ENCODE peak calls at places on chromosomes 7 and 10, in ten cellular contexts. Y is pancreas; G is iPS DF 6.9; R is CD8-positive, alpha-beta memory T cell; W is upper lobe of left lung; Q is AG04450; C is lower lobe of right lung; N is BJ; F is uterus; L is GM12865. Z is an unnamed sample.

GRCh38 chr7:96548664-96549063 is 161.0 kb downstream of the SEM1 start:
- DNase-seq in Y (no peak), G (no peak), R (no peak), W (no peak), Q (no peak), C (no peak), N (no peak), F (no peak), L (no peak), Z (no peak)

GRCh38 chr10:132423966-132424847 is 27.2 kb downstream of the PWWP2B start:
- DNase-seq in Y (peak; percentile 62), G (no peak), R (no peak), W (no peak), Q (no peak), C (no peak), N (no peak), F (no peak), L (no peak), Z (no peak)

GRCh38 chr10:49361178-49361554 is 34.7 kb downstream of the DRGX start:
- DNase-seq in Y (no peak), G (no peak), R (no peak), W (no peak), Q (no peak), C (no peak), N (no peak), F (no peak), L (no peak), Z (no peak)

GRCh38 chr10:17751781-17752445 is at the start of gene TMEM236:
- DNase-seq in Y (no peak), G (no peak), R (no peak), W (no peak), Q (no peak), C (no peak), N (no peak), F (no peak), L (no peak), Z (no peak)

GRCh38 chr10:33209777-33210176 is 124.7 kb downstream of the NRP1 start:
- DNase-seq in Y (no peak), G (no peak), R (no peak), W (no peak), Q (no peak), C (no peak), N (no peak), F (no peak), L (no peak), Z (no peak)

GRCh38 chr7:90224204-90224603 is 12.7 kb downstream of the STEAP2 start:
- DNase-seq in Y (no peak), G (peak; percentile 68), R (no peak), W (no peak), Q (no peak), C (no peak), N (no peak), F (no peak), L (no peak), Z (no peak)

GRCh38 chr10:59382831-59383295 is 20.5 kb upstream of the FAM13C start:
- DNase-seq in Y (no peak), G (no peak), R (no peak), W (no peak), Q (peak; percentile 86), C (no peak), N (no peak), F (peak; percentile 20), L (no peak), Z (peak; percentile 38)

GRCh38 chr7:22301790-22302189 is 55.2 kb downstream of the RAPGEF5 start:
- DNase-seq in Y (no peak), G (no peak), R (no peak), W (no peak), Q (no peak), C (no peak), N (no peak), F (no peak), L (no peak), Z (no peak)

GRCh38 chr10:103507235-103508191 is 14.0 kb downstream of the NEURL1 start:
- DNase-seq in Y (no peak), G (no peak), R (no peak), W (no peak), Q (no peak), C (no peak), N (no peak), F (no peak), L (no peak), Z (no peak)

GRCh38 chr7:80302078-80302477 is 167.4 kb downstream of the GNAI1 start:
- DNase-seq in Y (no peak), G (no peak), R (no peak), W (no peak), Q (no peak), C (no peak), N (no peak), F (no peak), L (no peak), Z (no peak)

GRCh38 chr10:114304566-114305421 is 65.7 kb downstream of the VWA2 start:
- DNase-seq in Y (peak; percentile 77), G (peak; percentile 48), R (peak; percentile 53), W (peak; percentile 51), Q (no peak), C (no peak), N (no peak), F (no peak), L (peak; percentile 67), Z (peak; percentile 53)

GRCh38 chr7:86058649-86059048 is 585.1 kb upstream of the GRM3 start:
- DNase-seq in Y (peak; percentile 33), G (no peak), R (no peak), W (no peak), Q (no peak), C (peak; percentile 18), N (no peak), F (no peak), L (no peak), Z (no peak)

GRCh38 chr10:107126668-107127067 is 37.8 kb downstream of the SORCS1 start:
- DNase-seq in Y (no peak), G (no peak), R (no peak), W (no peak), Q (no peak), C (no peak), N (no peak), F (no peak), L (no peak), Z (no peak)

GRCh38 chr10:70302292-70302691 is 18.5 kb upstream of the NPFFR1 start:
- DNase-seq in Y (no peak), G (no peak), R (no peak), W (no peak), Q (peak; percentile 20), C (no peak), N (peak; percentile 9), F (no peak), L (no peak), Z (no peak)

GRCh38 chr10:31278279-31278941 is 40.6 kb upstream of the ZEB1 start:
- DNase-seq in Y (no peak), G (no peak), R (no peak), W (no peak), Q (no peak), C (no peak), N (no peak), F (no peak), L (no peak), Z (no peak)

GRCh38 chr7:20865684-20866083 is 79.0 kb upstream of the SP8 start:
- DNase-seq in Y (no peak), G (no peak), R (no peak), W (no peak), Q (no peak), C (no peak), N (no peak), F (no peak), L (no peak), Z (no peak)

GRCh38 chr7:18893156-18893555 is 224.3 kb downstream of the TWIST1 start:
- DNase-seq in Y (no peak), G (no peak), R (no peak), W (no peak), Q (no peak), C (no peak), N (no peak), F (no peak), L (no peak), Z (no peak)
- H3K4me3 ChIP-seq in Y (no peak overlapping the region), G (no peak overlapping the region), R (no peak overlapping the region), W (no peak overlapping the region), Q (no peak overlapping the region), C (no peak overlapping the region), N (no peak overlapping the region), F (no peak overlapping the region), L (no peak overlapping the region), Z (no peak overlapping the region)

DNA sequence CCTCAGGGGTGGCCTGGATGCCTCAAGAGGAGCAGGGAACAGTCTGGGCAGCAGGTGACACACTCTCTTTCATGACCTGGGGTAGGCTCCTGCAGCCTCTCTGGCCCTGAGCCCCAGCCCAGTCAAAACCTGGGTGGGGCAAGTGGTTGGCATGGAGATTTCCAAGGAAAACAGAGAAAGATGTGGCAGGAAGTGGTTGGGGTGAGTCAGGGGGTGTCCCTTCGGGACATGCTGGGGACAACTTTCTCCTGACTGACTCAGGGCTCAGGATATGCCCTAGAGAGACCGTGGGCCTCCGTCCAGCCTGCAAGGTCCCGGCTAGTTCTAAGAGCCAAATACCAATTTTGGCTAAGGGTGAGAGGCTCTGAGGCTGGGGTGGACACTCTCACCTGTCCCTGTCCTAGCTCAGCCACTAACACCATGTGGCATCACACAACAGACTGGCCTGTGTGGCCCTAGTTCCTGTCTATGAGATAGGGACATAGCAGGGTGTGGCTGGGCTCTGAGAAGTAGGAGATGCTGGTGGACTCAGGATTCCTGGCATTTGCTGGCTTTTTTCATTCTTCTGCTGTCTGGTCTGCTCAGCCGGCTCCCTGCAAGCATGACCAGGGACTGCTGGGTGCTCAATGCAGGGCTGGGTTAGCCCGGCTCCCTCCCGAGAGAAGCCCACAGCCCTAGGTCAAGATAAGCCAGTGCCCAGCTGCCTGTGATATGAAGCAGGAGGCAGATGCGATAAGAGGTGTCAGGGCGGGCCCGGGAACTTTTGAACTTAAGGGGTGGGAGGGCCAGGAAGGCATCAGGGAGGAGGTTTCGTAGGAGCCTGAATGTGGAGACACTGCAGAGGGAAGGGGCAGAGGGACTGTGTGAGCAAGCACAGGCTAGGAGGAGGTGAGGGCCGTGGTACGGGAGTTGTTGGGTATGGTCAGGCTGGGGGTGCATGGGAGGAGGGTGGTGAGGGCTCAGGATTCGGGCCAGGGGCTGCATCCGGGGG is 3.3 kb downstream of the AQP1 start:
- DNase-seq in Y (peak; percentile 63), G (no peak), R (no peak), W (no peak), Q (no peak), C (peak; percentile 28), N (peak; percentile 43), F (no peak), L (no peak), Z (peak; percentile 51)
- H3K4me3 ChIP-seq in Y (peak overlapping the region; percentile 46), G (no peak overlapping the region), R (no peak overlapping the region), W (peak overlapping the region; percentile 22), Q (no peak overlapping the region), C (peak overlapping the region; percentile 70), N (no peak overlapping the region), F (peak overlapping the region; percentile 16), L (no peak overlapping the region), Z (peak overlapping the region; percentile 66)

GRCh38 chr7:149196705-149197171 is 1.4 kb downstream of the ZNF282 start:
- DNase-seq in Y (no peak), G (no peak), R (no peak), W (peak; percentile 35), Q (no peak), C (no peak), N (no peak), F (no peak), L (peak; percentile 33), Z (no peak)
- H3K4me3 ChIP-seq in Y (peak overlapping the region; percentile 87), G (peak overlapping the region; percentile 88), R (peak overlapping the region; percentile 88), W (peak overlapping the region; percentile 64), Q (peak overlapping the region; percentile 80), C (peak overlapping the region; percentile 88), N (peak overlapping the region; percentile 84), F (peak overlapping the region; percentile 82), L (peak overlapping the region; percentile 77), Z (peak overlapping the region; percentile 91)

DNA sequence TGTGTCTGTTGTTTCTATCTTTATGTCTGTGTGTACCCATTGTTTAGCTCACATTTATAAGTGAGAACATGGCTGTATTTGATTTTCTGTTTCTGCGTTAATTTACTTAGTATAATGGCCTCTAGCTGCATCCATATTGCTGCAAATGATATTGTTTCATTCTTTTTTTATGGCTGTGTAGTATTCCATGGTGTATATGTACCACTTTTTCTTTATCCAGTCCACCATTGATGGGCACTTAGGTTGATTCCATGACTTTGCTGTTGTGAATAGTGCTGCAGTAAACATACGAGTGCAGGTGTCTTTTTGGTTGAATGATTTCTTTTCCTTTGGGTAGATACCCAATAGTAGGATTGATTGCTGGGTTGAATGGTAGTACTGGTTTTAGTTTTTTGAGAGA is 48.2 kb downstream of the ZNRF2 start:
- DNase-seq in Y (no peak), G (no peak), R (no peak), W (no peak), Q (no peak), C (no peak), N (no peak), F (no peak), L (no peak), Z (no peak)
- H3K4me3 ChIP-seq in Y (no peak overlapping the region), G (no peak overlapping the region), R (no peak overlapping the region), W (no peak overlapping the region), Q (no peak overlapping the region), C (no peak overlapping the region), N (no peak overlapping the region), F (no peak overlapping the region), L (no peak overlapping the region), Z (no peak overlapping the region)